ENCODE peak calls at places on chromosomes 5 and 9, in nine cellular contexts. G is left lung, B is GM12878, X is fibroblast of lung, J is PC-9, F is upper lobe of right lung, D is kidney, H is IMR-90, N is left ventricle myocardium inferior. Y is an unnamed sample. For H3K9me3, the result is how much of the 10 kb centered on the place peaks cover.

GRCh38 chr9:108412755-108413154 is 443.0 kb downstream of the ACTL7B start:
- DNase-seq in F (no peak), H (peak), J (no peak), N (no peak), G (no peak), B (no peak), D (no peak), X (no peak), Y (no peak)

GRCh38 chr5:135466178-135467050 is 14.3 kb upstream of the TIFAB start:
- DNase-seq in B (no peak), J (no peak), N (peak), G (peak), H (peak), X (peak), D (peak), F (peak), Y (peak)

GRCh38 chr5:87541033-87541432 is 128.3 kb upstream of the CCNH start:
- DNase-seq in F (no peak), J (no peak), X (peak), G (peak), N (peak), D (no peak), B (no peak), H (peak), Y (peak)

GRCh38 chr9:131677051-131677444 is 62.8 kb downstream of the RAPGEF1 start:
- DNase-seq in F (no peak), N (no peak), B (no peak), H (peak), D (no peak), G (no peak), J (no peak), X (no peak), Y (no peak)

GRCh38 chr5:133785182-133785581 is 172.8 kb upstream of the FSTL4 start:
- DNase-seq in F (no peak), D (no peak), X (no peak), B (no peak), N (no peak), G (no peak), H (no peak), J (no peak), Y (no peak)

GRCh38 chr9:122219856-122220672 is 8.7 kb downstream of the LHX6 start:
- DNase-seq in G (no peak), B (no peak), D (peak), H (no peak), J (no peak), F (no peak), N (no peak), X (peak), Y (peak)

GRCh38 chr9:119365291-119366027 is 3.8 kb downstream of the BRINP1 start:
- DNase-seq in N (no peak), X (no peak), H (no peak), D (no peak), G (no peak), B (no peak), J (no peak), F (no peak), Y (peak)

GRCh38 chr5:86572825-86573224 is 44.9 kb upstream of the COX7C start:
- DNase-seq in H (no peak), N (no peak), F (no peak), X (no peak), D (no peak), G (no peak), B (no peak), J (no peak), Y (no peak)

GRCh38 chr9:125521462-125522327 is 185.3 kb downstream of the MAPKAP1 start:
- DNase-seq in G (no peak), F (no peak), B (no peak), X (peak), J (peak), H (peak), D (no peak), N (no peak), Y (peak)

GRCh38 chr9:107983191-107983603 is 493.6 kb upstream of the KLF4 start:
- DNase-seq in J (no peak), H (peak), D (no peak), X (peak), B (no peak), G (no peak), F (no peak), N (no peak), Y (no peak)

GRCh38 chr5:375336-375920 is 53.9 kb downstream of the AHRR start:
- DNase-seq in X (no peak), B (no peak), N (no peak), G (no peak), F (peak), H (no peak), J (no peak), D (peak), Y (no peak)

GRCh38 chr9:99137225-99137624 is 32.3 kb downstream of the TGFBR1 start:
- DNase-seq in J (no peak), H (no peak), F (no peak), N (no peak), B (no peak), X (no peak), D (no peak), G (no peak), Y (no peak)

GRCh38 chr5:102718819-102719218 is 36.3 kb upstream of the PAM start:
- DNase-seq in B (no peak), F (no peak), G (no peak), D (no peak), N (no peak), J (peak), H (no peak), X (no peak), Y (no peak)

GRCh38 chr9:35179347-35180271 is 17.8 kb downstream of the UNC13B start:
- DNase-seq in D (no peak), N (no peak), J (no peak), H (no peak), X (peak), F (no peak), G (no peak), B (no peak), Y (no peak)
- H3K27ac ChIP-seq in D (no peak), N (no peak), J (no peak), H (no peak), X (no peak), F (no peak), G (peak), B (no peak), Y (no peak)

GRCh38 chr5:80463269-80463668 is 24.6 kb upstream of the FAM151B start:
- DNase-seq in H (no peak), D (no peak), N (no peak), J (no peak), G (no peak), B (no peak), F (no peak), X (no peak), Y (no peak)
- H3K9me3 ChIP-seq in H (under half), D (under half), N (under half), J (under half), G (under half), B (under half), F (under half), X (under half), Y (under half)

GRCh38 chr5:121138952-121139351 is 674.9 kb downstream of the PRR16 start:
- DNase-seq in J (no peak), B (no peak), N (no peak), G (no peak), X (no peak), H (no peak), F (no peak), D (no peak), Y (no peak)

DNA sequence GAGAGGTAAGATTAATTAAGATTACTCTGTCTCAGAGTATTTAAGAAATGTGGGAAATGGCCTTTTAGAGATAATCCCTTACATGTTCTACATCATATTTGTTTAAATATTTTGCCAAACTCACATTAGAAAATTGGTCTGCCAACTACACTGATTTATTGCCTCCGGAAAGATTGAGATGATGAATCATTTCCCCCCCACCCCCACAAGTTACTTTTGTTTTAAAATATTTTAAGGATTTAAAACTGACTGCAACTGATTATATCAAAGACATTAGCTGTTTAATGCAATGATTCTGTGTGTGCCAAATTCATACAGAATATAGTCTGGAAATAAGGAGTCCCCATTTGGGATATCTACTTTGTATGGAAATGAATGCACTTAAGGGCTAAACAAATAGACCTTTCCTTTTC is 674.4 kb downstream of the PRR16 start:
- DNase-seq in J (no peak), X (no peak), F (no peak), G (no peak), D (no peak), N (no peak), H (no peak), B (no peak), Y (no peak)
- H3K27ac ChIP-seq in J (no peak), X (no peak), F (no peak), G (no peak), D (no peak), N (no peak), H (no peak), B (no peak), Y (no peak)

GRCh38 chr9:80233102-80233843 is 661.5 kb downstream of the TLE4 start:
- DNase-seq in B (no peak), N (no peak), X (no peak), J (no peak), H (no peak), F (no peak), D (no peak), G (no peak), Y (no peak)

GRCh38 chr9:80231847-80232246 is 660.1 kb downstream of the TLE4 start:
- DNase-seq in B (no peak), J (no peak), N (no peak), D (no peak), H (no peak), G (no peak), X (no peak), F (no peak), Y (no peak)

DNA sequence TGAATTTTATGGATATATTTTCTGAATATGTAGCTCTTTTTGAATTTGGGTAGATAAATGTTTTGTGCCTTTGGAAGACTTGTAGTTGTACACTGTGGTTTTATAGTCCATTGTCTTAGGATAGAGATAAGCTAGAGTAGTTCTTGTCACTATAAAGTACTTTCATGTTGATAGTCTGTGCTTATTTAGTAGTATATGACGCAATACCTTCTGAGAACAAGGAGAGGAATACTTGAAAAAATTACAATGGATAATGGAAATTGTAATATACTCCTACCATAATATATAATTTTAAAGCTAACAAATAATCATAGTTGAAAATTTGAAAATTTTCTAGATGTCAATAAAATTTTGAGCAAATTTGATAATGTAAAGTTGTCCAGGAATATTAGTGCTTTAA is 664.0 kb downstream of the TLE4 start:
- DNase-seq in B (no peak), N (no peak), G (no peak), F (no peak), H (no peak), J (no peak), X (no peak), D (no peak), Y (no peak)
- H3K9me3 ChIP-seq in B (under half), N (under half), G (under half), F (under half), H (under half), J (under half), X (under half), D (under half), Y (under half)